ENCODE peak calls at places on chromosomes 5 and 9, in four cellular contexts. One of them, this sample, is unnamed.
A peak's percentile ranks its signal among the peaks of the same experiment; 100 is the strongest.

GRCh38 chr5:140509898-140510297 is 37.6 kb upstream of the EIF4EBP3 start:
- DNase-seq in Kasumi-1: no peak
- DNase-seq in activated T-cell treated with anti-CD3 and anti-CD28 coated beads, Interleukin-2, amount 50 U/mL, for 72 hours: no peak
- DNase-seq in NCI-H1417: peak; percentile 1
- DNase-seq in this sample: no peak

GRCh38 chr9:121567142-121568100 is 67.8 kb upstream of the GGTA1 start:
- DNase-seq in Kasumi-1: no peak
- DNase-seq in activated T-cell treated with anti-CD3 and anti-CD28 coated beads, Interleukin-2, amount 50 U/mL, for 72 hours: no peak
- DNase-seq in NCI-H1417: peak; percentile 60
- DNase-seq in this sample: peak; percentile 91

GRCh38 chr9:126981218-126981617 is 66.6 kb downstream of the RALGPS1 start:
- DNase-seq in Kasumi-1: no peak
- DNase-seq in activated T-cell treated with anti-CD3 and anti-CD28 coated beads, Interleukin-2, amount 50 U/mL, for 72 hours: no peak
- DNase-seq in NCI-H1417: no peak
- DNase-seq in this sample: no peak

GRCh38 chr9:673264-673965 is 168.1 kb upstream of the DMRT1 start:
- DNase-seq in Kasumi-1: no peak
- DNase-seq in activated T-cell treated with anti-CD3 and anti-CD28 coated beads, Interleukin-2, amount 50 U/mL, for 72 hours: no peak
- DNase-seq in NCI-H1417: no peak
- DNase-seq in this sample: no peak

GRCh38 chr5:111461934-111462333 is 50.4 kb downstream of the STARD4 start:
- DNase-seq in Kasumi-1: no peak
- DNase-seq in activated T-cell treated with anti-CD3 and anti-CD28 coated beads, Interleukin-2, amount 50 U/mL, for 72 hours: no peak
- DNase-seq in NCI-H1417: no peak
- DNase-seq in this sample: no peak

GRCh38 chr5:99122976-99123375 is 194.2 kb upstream of the CHD1 start:
- DNase-seq in Kasumi-1: no peak
- DNase-seq in activated T-cell treated with anti-CD3 and anti-CD28 coated beads, Interleukin-2, amount 50 U/mL, for 72 hours: no peak
- DNase-seq in NCI-H1417: no peak
- DNase-seq in this sample: no peak

GRCh38 chr9:21316860-21317259 is 11.7 kb upstream of the IFNA5 start:
- DNase-seq in Kasumi-1: no peak
- DNase-seq in activated T-cell treated with anti-CD3 and anti-CD28 coated beads, Interleukin-2, amount 50 U/mL, for 72 hours: no peak
- DNase-seq in NCI-H1417: no peak
- DNase-seq in this sample: no peak

GRCh38 chr9:35914307-35914807 is 5.1 kb downstream of the SPAAR start:
- DNase-seq in Kasumi-1: no peak
- DNase-seq in activated T-cell treated with anti-CD3 and anti-CD28 coated beads, Interleukin-2, amount 50 U/mL, for 72 hours: no peak
- DNase-seq in NCI-H1417: no peak
- DNase-seq in this sample: peak; percentile 86

GRCh38 chr5:110854200-110854599 is 115.4 kb downstream of the SLC25A46 start:
- DNase-seq in Kasumi-1: no peak
- DNase-seq in activated T-cell treated with anti-CD3 and anti-CD28 coated beads, Interleukin-2, amount 50 U/mL, for 72 hours: no peak
- DNase-seq in NCI-H1417: no peak
- DNase-seq in this sample: no peak

GRCh38 chr5:4699592-4699991 is 440.5 kb upstream of the ADAMTS16 start:
- DNase-seq in Kasumi-1: no peak
- DNase-seq in activated T-cell treated with anti-CD3 and anti-CD28 coated beads, Interleukin-2, amount 50 U/mL, for 72 hours: no peak
- DNase-seq in NCI-H1417: no peak
- DNase-seq in this sample: no peak

GRCh38 chr5:111225926-111226325 is 1.7 kb downstream of the CAMK4 start:
- DNase-seq in Kasumi-1: no peak
- DNase-seq in activated T-cell treated with anti-CD3 and anti-CD28 coated beads, Interleukin-2, amount 50 U/mL, for 72 hours: no peak
- DNase-seq in NCI-H1417: no peak
- DNase-seq in this sample: no peak

GRCh38 chr9:136628287-136628686 is 34.4 kb upstream of the EGFL7 start:
- DNase-seq in Kasumi-1: no peak
- DNase-seq in activated T-cell treated with anti-CD3 and anti-CD28 coated beads, Interleukin-2, amount 50 U/mL, for 72 hours: no peak
- DNase-seq in NCI-H1417: no peak
- DNase-seq in this sample: no peak

GRCh38 chr9:115264333-115264732 is 146.4 kb upstream of the TNC start:
- DNase-seq in Kasumi-1: no peak
- DNase-seq in activated T-cell treated with anti-CD3 and anti-CD28 coated beads, Interleukin-2, amount 50 U/mL, for 72 hours: no peak
- DNase-seq in NCI-H1417: no peak
- DNase-seq in this sample: no peak

GRCh38 chr5:145904743-145905142 is 31.6 kb upstream of the SH3RF2 start:
- DNase-seq in Kasumi-1: no peak
- DNase-seq in activated T-cell treated with anti-CD3 and anti-CD28 coated beads, Interleukin-2, amount 50 U/mL, for 72 hours: no peak
- DNase-seq in NCI-H1417: no peak
- DNase-seq in this sample: no peak

GRCh38 chr9:116269250-116269649 is 115.7 kb downstream of the PAPPA start:
- DNase-seq in Kasumi-1: no peak
- DNase-seq in activated T-cell treated with anti-CD3 and anti-CD28 coated beads, Interleukin-2, amount 50 U/mL, for 72 hours: no peak
- DNase-seq in NCI-H1417: peak; percentile 46
- DNase-seq in this sample: no peak

GRCh38 chr5:150488519-150489357 is 19.2 kb upstream of the NDST1 start:
- DNase-seq in Kasumi-1: peak; percentile 16
- DNase-seq in activated T-cell treated with anti-CD3 and anti-CD28 coated beads, Interleukin-2, amount 50 U/mL, for 72 hours: no peak
- DNase-seq in NCI-H1417: no peak
- DNase-seq in this sample: no peak

GRCh38 chr5:108216890-108217289 is 165.0 kb downstream of the FBXL17 start:
- DNase-seq in Kasumi-1: no peak
- DNase-seq in activated T-cell treated with anti-CD3 and anti-CD28 coated beads, Interleukin-2, amount 50 U/mL, for 72 hours: no peak
- DNase-seq in NCI-H1417: no peak
- DNase-seq in this sample: no peak

GRCh38 chr9:101848485-101848919 is 110.1 kb upstream of the GRIN3A start:
- DNase-seq in Kasumi-1: no peak
- DNase-seq in activated T-cell treated with anti-CD3 and anti-CD28 coated beads, Interleukin-2, amount 50 U/mL, for 72 hours: no peak
- DNase-seq in NCI-H1417: no peak
- DNase-seq in this sample: no peak

GRCh38 chr9:15606667-15607472 is 54.0 kb downstream of the CCDC171 start:
- DNase-seq in Kasumi-1: peak; percentile 27
- DNase-seq in activated T-cell treated with anti-CD3 and anti-CD28 coated beads, Interleukin-2, amount 50 U/mL, for 72 hours: no peak
- DNase-seq in NCI-H1417: peak; percentile 66
- DNase-seq in this sample: peak; percentile 22

This sample was measured in SK-N-DZ.